ENCODE peak calls at places on chromosome 1, in five cellular contexts. E is naive thymus-derived CD4-positive, alpha-beta T cell; N is testis; Y is mesendoderm; A is K562. T is an unnamed sample.
A peak's percentile ranks its signal among the peaks of the same experiment; 100 is the strongest.

GRCh38 chr1:53346007-53346813 is 18.3 kb upstream of the LRP8 start:
- DNase-seq in Y (no peak), A (no peak), N (no peak), E (no peak), T (no peak)

GRCh38 chr1:24599265-24599664 is 43.4 kb downstream of the NCMAP start:
- DNase-seq in A (no peak), E (no peak), Y (no peak), N (no peak), T (no peak)

GRCh38 chr1:215970406-215970805 is 403.3 kb downstream of the KCTD3 start:
- DNase-seq in N (no peak), Y (peak; percentile 86), E (no peak), A (no peak), T (no peak)

GRCh38 chr1:243513726-243514491 is 258.1 kb downstream of the SDCCAG8 start:
- DNase-seq in Y (no peak), A (no peak), N (no peak), E (no peak), T (peak; percentile 62)

GRCh38 chr1:45928486-45929205 is 125.2 kb downstream of the MAST2 start:
- DNase-seq in N (no peak), E (no peak), A (peak; percentile 16), Y (peak; percentile 45), T (no peak)

GRCh38 chr1:234371414-234371813 is 1.8 kb upstream of the COA6 start:
- DNase-seq in E (no peak), Y (no peak), A (no peak), N (no peak), T (no peak)

GRCh38 chr1:59100975-59101374 is 195.9 kb upstream of the FGGY start:
- DNase-seq in E (no peak), A (no peak), Y (no peak), N (no peak), T (no peak)

GRCh38 chr1:226118357-226118756 is 55.8 kb downstream of the H3-3A start:
- DNase-seq in Y (no peak), N (no peak), E (no peak), A (no peak), T (no peak)

GRCh38 chr1:229753764-229754553 is 127.9 kb downstream of the URB2 start:
- DNase-seq in E (peak; percentile 15), N (no peak), Y (no peak), A (peak; percentile 91), T (no peak)

GRCh38 chr1:56901720-56902119 is 47.1 kb downstream of the C8A start:
- DNase-seq in E (no peak), N (no peak), Y (no peak), A (no peak), T (no peak)

GRCh38 chr1:115114308-115114707 is 25.0 kb upstream of the TSPAN2 start:
- DNase-seq in Y (no peak), A (no peak), N (no peak), E (no peak), T (peak; percentile 15)
- H3K4me1 ChIP-seq in Y (no peaks in the 10 kb centered on the region), A (no peaks in the 10 kb centered on the region), N (no peaks in the 10 kb centered on the region), E (no peaks in the 10 kb centered on the region), T (peaks cover 9% of the 10 kb centered on the region)

DNA sequence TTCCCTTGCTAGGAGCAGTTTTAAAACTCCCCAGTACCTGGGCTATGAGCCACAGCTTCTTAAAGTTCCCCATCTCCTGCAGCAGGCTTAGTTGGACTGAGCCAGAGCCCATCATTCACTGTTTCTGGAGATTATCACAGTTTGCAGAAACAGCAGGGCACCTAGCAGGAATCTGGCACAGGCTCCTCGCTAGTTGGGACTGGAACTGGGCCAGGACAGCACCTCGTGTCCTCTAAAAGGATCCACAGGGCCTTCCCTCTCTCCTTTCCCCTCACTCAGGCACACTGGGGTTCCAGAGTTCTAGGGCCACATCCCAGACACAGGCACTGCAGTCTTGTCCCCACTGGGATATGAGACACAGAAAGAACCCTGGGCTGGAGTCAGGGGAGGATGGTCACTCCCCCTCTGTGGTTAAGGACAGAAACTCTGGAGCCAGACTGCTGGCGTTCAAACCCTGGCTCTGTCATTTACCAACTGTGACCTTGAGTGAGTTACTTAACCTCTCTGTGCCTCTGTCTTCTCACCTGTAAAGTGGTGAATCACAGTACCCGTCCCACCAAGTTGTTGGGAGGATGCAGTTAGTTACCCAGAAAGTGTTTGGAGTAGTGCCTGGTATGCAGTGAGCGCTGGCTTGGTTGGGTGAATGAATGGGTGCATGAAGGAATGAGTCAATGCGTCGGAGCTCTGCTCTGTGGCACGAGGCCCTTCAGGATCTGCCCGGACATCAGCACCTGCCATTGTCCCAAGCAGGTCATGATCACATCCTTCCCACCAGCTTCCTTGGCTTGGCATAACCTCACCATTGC is 18.8 kb upstream of the ECE1 start:
- DNase-seq in N (peak; percentile 62), A (no peak), Y (peak; percentile 83), E (no peak), T (no peak)
- H3K4me3 ChIP-seq in N (no peak overlapping the region), A (no peak overlapping the region), Y (no peak overlapping the region), E (no peak overlapping the region), T (no peak overlapping the region)

GRCh38 chr1:1243807-1244191 is 2.7 kb downstream of the C1QTNF12 start:
- DNase-seq in E (no peak), N (no peak), A (no peak), Y (no peak), T (peak; percentile 57)
- H3K27me3 ChIP-seq in E (no peaks in the 10 kb centered on the region), N (no peaks in the 10 kb centered on the region), A (no peaks in the 10 kb centered on the region), Y (no peaks in the 10 kb centered on the region), T (peaks cover 40% of the 10 kb centered on the region)

DNA sequence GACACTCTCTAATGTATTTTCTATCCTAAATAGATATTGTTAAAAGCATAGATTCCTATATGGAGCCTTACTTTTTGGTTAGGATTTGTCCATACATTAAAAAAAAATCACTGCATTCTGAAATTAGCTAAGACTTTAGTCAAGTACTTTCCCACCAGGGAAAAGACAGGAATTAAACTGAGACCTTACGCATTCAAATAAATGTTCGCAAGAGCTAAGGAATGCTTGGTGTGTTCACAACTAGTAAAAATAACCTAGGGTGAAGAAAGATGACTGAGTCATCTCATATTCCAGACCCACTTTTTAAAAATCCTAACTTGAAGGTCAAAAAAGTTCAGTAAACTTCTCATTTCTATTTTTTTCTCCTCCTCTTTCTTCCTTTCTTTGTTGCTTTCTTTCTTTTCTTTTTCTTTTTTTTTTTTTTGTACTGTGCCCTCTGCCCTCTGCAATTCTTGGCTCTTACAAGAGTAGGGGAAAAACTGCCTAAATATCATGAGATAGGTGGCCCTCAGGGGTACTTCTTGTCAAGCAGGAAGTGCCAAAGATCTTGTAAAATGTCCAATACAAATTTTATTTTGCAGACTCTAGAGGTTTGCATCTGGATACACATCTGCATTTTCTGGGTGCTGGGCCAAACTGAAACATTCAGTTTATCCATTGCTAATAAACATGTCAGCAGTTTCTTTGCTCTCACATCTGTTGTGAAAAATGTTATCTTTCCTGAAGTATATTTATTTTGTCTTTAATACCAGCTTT is 121.4 kb upstream of the GORAB start:
- DNase-seq in A (no peak), N (no peak), Y (no peak), E (no peak), T (no peak)
- H3K4me1 ChIP-seq in A (no peaks in the 10 kb centered on the region), N (peaks cover 5% of the 10 kb centered on the region), Y (no peaks in the 10 kb centered on the region), E (no peaks in the 10 kb centered on the region), T (no peaks in the 10 kb centered on the region)